ENCODE peak calls at places on chromosomes 4 and X, in six cellular contexts. V, F, P, C, L and M are unnamed samples.

GRCh38 chr4:100174985-100175383 is 15.3 kb downstream of the DDIT4L start:
- DNase-seq in C (no peak), L (no peak), F (no peak), P (no peak), V (no peak), M (no peak)

GRCh38 chr4:163548481-163549243 is 54.2 kb downstream of the TMA16 start:
- DNase-seq in F (no peak), C (peak), P (no peak), L (peak), V (no peak), M (no peak)

GRCh38 chr4:5678977-5679376 is 29.4 kb downstream of the EVC2 start:
- DNase-seq in V (peak), F (no peak), C (no peak), L (no peak), P (no peak), M (no peak)

GRCh38 chr4:19005211-19005610 is 983.7 kb upstream of the LCORL start:
- DNase-seq in V (peak), L (no peak), C (no peak), P (no peak), F (no peak), M (no peak)

GRCh38 chr4:47972181-47972580 is 44.3 kb downstream of the CNGA1 start:
- DNase-seq in L (no peak), V (no peak), P (no peak), F (no peak), C (no peak), M (no peak)

GRCh38 chr4:153344131-153345010 is at the start of gene MND1:
- DNase-seq in F (peak), L (peak), P (peak), C (peak), V (no peak), M (peak)

GRCh38 chr4:108287834-108288413 is 119.2 kb upstream of the LEF1 start:
- DNase-seq in F (no peak), L (no peak), C (no peak), V (no peak), P (no peak), M (no peak)

GRCh38 chr4:164768516-164768915 is 14.6 kb downstream of the SMIM31 start:
- DNase-seq in V (no peak), L (no peak), C (no peak), F (no peak), P (no peak), M (no peak)

GRCh38 chrX:134909258-134909657 is 81.5 kb upstream of the SMIM10 start:
- DNase-seq in P (no peak), C (no peak), F (no peak), V (no peak), L (no peak), M (no peak)

GRCh38 chr4:8391972-8392371 is 48.6 kb downstream of the ACOX3 start:
- DNase-seq in L (peak), V (peak), P (peak), F (no peak), C (no peak), M (no peak)

GRCh38 chr4:121253961-121254360 is 89.8 kb upstream of the TNIP3 start:
- DNase-seq in V (no peak), P (no peak), C (no peak), F (peak), L (no peak), M (no peak)

GRCh38 chrX:29257516-29257915 is 670.3 kb downstream of the IL1RAPL1 start:
- DNase-seq in L (no peak), V (peak), C (no peak), P (no peak), F (no peak), M (no peak)

GRCh38 chrX:131217878-131218486 is 71.1 kb downstream of the IGSF1 start:
- DNase-seq in V (no peak), F (no peak), P (no peak), L (no peak), C (no peak), M (no peak)

GRCh38 chr4:96593422-96593821 is 753.5 kb downstream of the PDHA2 start:
- DNase-seq in C (peak), V (no peak), L (no peak), P (no peak), F (no peak), M (no peak)

GRCh38 chr4:123562994-123563745 is 166.6 kb downstream of the SPRY1 start:
- DNase-seq in V (no peak), P (no peak), C (no peak), L (no peak), F (no peak), M (no peak)

GRCh38 chr4:24775209-24775608 is 20.2 kb upstream of the SOD3 start:
- DNase-seq in V (no peak), C (no peak), F (no peak), P (no peak), L (no peak), M (no peak)

GRCh38 chrX:31092476-31092875 is 20.6 kb upstream of the FTHL17 start:
- DNase-seq in C (no peak), V (no peak), F (no peak), P (no peak), L (no peak), M (no peak)

GRCh38 chr4:25100156-25100555 is 60.1 kb downstream of the SEPSECS start:
- DNase-seq in F (no peak), P (no peak), C (no peak), L (no peak), V (no peak), M (peak)

GRCh38 chr4:1357356-1358248 is 10.6 kb downstream of the UVSSA start:
- DNase-seq in C (no peak), V (no peak), P (no peak), L (no peak), F (no peak), M (no peak)

GRCh38 chr4:107094332-107094731 is 58.2 kb upstream of the DKK2 start:
- DNase-seq in C (no peak), P (no peak), L (no peak), V (no peak), F (peak), M (no peak)

GRCh38 chrX:105829006-105829405 is 6.7 kb downstream of the NRK start:
- DNase-seq in P (no peak), L (no peak), C (no peak), F (no peak), V (no peak), M (no peak)